ENCODE peak calls at places on chromosomes 6 and 20, in ten cellular contexts. U, W, Y, E, X, N, O, Q, A and B are unnamed samples.

GRCh38 chr20:60123652-60124051 is 165.4 kb downstream of the CDH26 start:
- DNase-seq in U (no peak), W (no peak), Y (no peak), E (no peak), X (no peak), N (no peak), O (no peak), Q (no peak), A (no peak), B (no peak)

GRCh38 chr6:108565091-108565766 is 4.5 kb downstream of the FOXO3 start:
- DNase-seq in U (no peak), W (peak; percentile 62), Y (no peak), E (peak; percentile 47), X (no peak), N (no peak), O (no peak), Q (no peak), A (no peak), B (no peak)

GRCh38 chr6:31057426-31058003 is 47.2 kb downstream of the MUC22 start:
- DNase-seq in U (no peak), W (peak; percentile 77), Y (no peak), E (no peak), X (no peak), N (no peak), O (peak; percentile 47), Q (no peak), A (no peak), B (no peak)

GRCh38 chr20:44180814-44181213 is 6.2 kb downstream of the JPH2 start:
- DNase-seq in U (no peak), W (peak; percentile 87), Y (no peak), E (no peak), X (no peak), N (peak; percentile 45), O (no peak), Q (no peak), A (no peak), B (peak; percentile 92)

GRCh38 chr6:164579035-164579434 is 730.4 kb downstream of the C6orf118 start:
- DNase-seq in U (no peak), W (no peak), Y (no peak), E (no peak), X (no peak), N (no peak), O (no peak), Q (no peak), A (no peak), B (no peak)

GRCh38 chr6:82040405-82041221 is 206.9 kb downstream of the IBTK start:
- DNase-seq in U (no peak), W (peak; percentile 68), Y (peak; percentile 57), E (peak; percentile 10), X (no peak), N (peak; percentile 78), O (peak; percentile 78), Q (no peak), A (no peak), B (peak; percentile 74)

GRCh38 chr6:170063431-170063830 is 227.4 kb downstream of the DLL1 start:
- DNase-seq in U (no peak), W (no peak), Y (no peak), E (no peak), X (no peak), N (no peak), O (no peak), Q (no peak), A (no peak), B (peak; percentile 30)

GRCh38 chr6:20876016-20876415 is 341.8 kb downstream of the CDKAL1 start:
- DNase-seq in U (no peak), W (peak; percentile 86), Y (no peak), E (no peak), X (no peak), N (peak; percentile 8), O (peak; percentile 79), Q (no peak), A (no peak), B (no peak)

GRCh38 chr6:156564807-156565149 is 212.4 kb upstream of the ARID1B start:
- DNase-seq in U (no peak), W (no peak), Y (no peak), E (no peak), X (no peak), N (no peak), O (no peak), Q (no peak), A (no peak), B (no peak)